ENCODE peak calls at places on chromosomes 11 and 22, in six cellular contexts. S, P, Y, V, U and F are unnamed samples.

GRCh38 chr22:31647516-31647915 is 14.5 kb downstream of the PISD start:
- DNase-seq in S (peak; percentile 76), P (no peak), Y (peak; percentile 91), V (no peak), U (no peak), F (no peak)

GRCh38 chr11:117928818-117929567 is at the start of gene TMPRSS13:
- DNase-seq in S (no peak), P (no peak), Y (no peak), V (no peak), U (no peak), F (no peak)

GRCh38 chr22:19181786-19182471 is 3.4 kb upstream of the SLC25A1 start:
- DNase-seq in S (no peak), P (no peak), Y (no peak), V (no peak), U (no peak), F (no peak)

GRCh38 chr11:20566591-20567434 is 32.6 kb upstream of the SLC6A5 start:
- DNase-seq in S (no peak), P (no peak), Y (no peak), V (no peak), U (no peak), F (no peak)

GRCh38 chr11:63534076-63534475 is 2.5 kb upstream of the PLAAT4 start:
- DNase-seq in S (no peak), P (no peak), Y (no peak), V (no peak), U (no peak), F (no peak)

GRCh38 chr11:26297179-26297970 is 34.6 kb upstream of the ANO3 start:
- DNase-seq in S (peak; percentile 85), P (peak; percentile 70), Y (peak; percentile 75), V (no peak), U (peak; percentile 49), F (no peak)

GRCh38 chr11:47216141-47216798 is 1.5 kb downstream of the DDB2 start:
- DNase-seq in S (peak; percentile 81), P (peak; percentile 23), Y (peak; percentile 87), V (no peak), U (peak; percentile 72), F (peak; percentile 55)

GRCh38 chr11:44016129-44016528 is 31.7 kb upstream of the ACCSL start:
- DNase-seq in S (peak; percentile 83), P (peak; percentile 33), Y (peak; percentile 67), V (no peak), U (no peak), F (peak; percentile 71)

GRCh38 chr11:113506893-113507292 is 31.7 kb upstream of the DRD2 start:
- DNase-seq in S (peak; percentile 14), P (no peak), Y (no peak), V (no peak), U (no peak), F (no peak)

GRCh38 chr11:297666-298405 is 1.5 kb downstream of the IFITM5 start:
- DNase-seq in S (no peak), P (no peak), Y (no peak), V (peak; percentile 38), U (no peak), F (no peak)

GRCh38 chr11:98587884-98588283 is 432.9 kb upstream of the CNTN5 start:
- DNase-seq in S (no peak), P (no peak), Y (no peak), V (no peak), U (no peak), F (no peak)

GRCh38 chr11:47233051-47233450 is 15.6 kb downstream of the ACP2 start:
- DNase-seq in S (no peak), P (no peak), Y (no peak), V (peak; percentile 73), U (no peak), F (no peak)

GRCh38 chr22:20430641-20431519 is 6.7 kb downstream of the SCARF2 start:
- DNase-seq in S (no peak), P (no peak), Y (no peak), V (no peak), U (peak; percentile 57), F (no peak)

GRCh38 chr22:20973634-20974286 is 6.7 kb downstream of the AIFM3 start:
- DNase-seq in S (no peak), P (no peak), Y (no peak), V (no peak), U (no peak), F (no peak)

GRCh38 chr11:70319694-70320093 is 49.2 kb downstream of the PPFIA1 start:
- DNase-seq in S (peak; percentile 60), P (no peak), Y (no peak), V (no peak), U (no peak), F (no peak)
- H3K4me3 ChIP-seq in S (no peak overlapping the region), P (no peak overlapping the region), Y (no peak overlapping the region), V (no peak overlapping the region), U (no peak overlapping the region), F (no peak overlapping the region)

GRCh38 chr11:119028346-119029068 is 2.2 kb downstream of the SLC37A4 start:
- DNase-seq in S (no peak), P (no peak), Y (no peak), V (peak; percentile 89), U (no peak), F (no peak)
- H3K36me3 ChIP-seq in S (peaks cover 12% of the 10 kb centered on the region), P (no peaks in the 10 kb centered on the region), Y (peaks cover 17% of the 10 kb centered on the region), V (peaks cover 2% of the 10 kb centered on the region), U (peaks cover 7% of the 10 kb centered on the region), F (peaks cover 9% of the 10 kb centered on the region)

GRCh38 chr11:7220636-7221035 is 31.1 kb upstream of the SYT9 start:
- DNase-seq in S (no peak), P (no peak), Y (no peak), V (no peak), U (no peak), F (no peak)
- H3K27me3 ChIP-seq in S (no peaks in the 10 kb centered on the region), P (peaks cover 6% of the 10 kb centered on the region), Y (no peaks in the 10 kb centered on the region), V (no peaks in the 10 kb centered on the region), U (no peaks in the 10 kb centered on the region), F (no peaks in the 10 kb centered on the region)

GRCh38 chr11:120137611-120138521 is at the start of gene TRIM29:
- DNase-seq in S (no peak), P (peak; percentile 3), Y (no peak), V (no peak), U (peak; percentile 35), F (no peak)
- H3K4me3 ChIP-seq in S (no peak within 1 kb of the TSS), P (no peak within 1 kb of the TSS), Y (no peak within 1 kb of the TSS), V (no peak within 1 kb of the TSS), U (no peak within 1 kb of the TSS), F (no peak within 1 kb of the TSS)

GRCh38 chr22:38715176-38715764 is 9.5 kb downstream of the GTPBP1 start:
- DNase-seq in S (no peak), P (no peak), Y (no peak), V (no peak), U (no peak), F (no peak)
- H3K36me3 ChIP-seq in S (peaks cover 24% of the 10 kb centered on the region), P (no peaks in the 10 kb centered on the region), Y (peaks cover 22% of the 10 kb centered on the region), V (peaks cover 3% of the 10 kb centered on the region), U (peaks cover 2% of the 10 kb centered on the region), F (peaks cover 18% of the 10 kb centered on the region)

GRCh38 chr11:110297082-110297725 is 790 bp upstream of the RDX start:
- DNase-seq in S (no peak), P (no peak), Y (peak; percentile 53), V (no peak), U (no peak), F (no peak)

GRCh38 chr11:110294509-110294908 is 1.9 kb downstream of the RDX start:
- DNase-seq in S (no peak), P (no peak), Y (no peak), V (no peak), U (no peak), F (no peak)

GRCh38 chr11:110296226-110297081 is at the start of gene RDX:
- DNase-seq in S (peak; percentile 82), P (peak; percentile 35), Y (peak; percentile 63), V (peak; percentile 80), U (peak; percentile 97), F (peak; percentile 8)

GRCh38 chr11:110295086-110295485 is 1.3 kb downstream of the RDX start:
- DNase-seq in S (no peak), P (no peak), Y (no peak), V (no peak), U (no peak), F (no peak)

DNA sequence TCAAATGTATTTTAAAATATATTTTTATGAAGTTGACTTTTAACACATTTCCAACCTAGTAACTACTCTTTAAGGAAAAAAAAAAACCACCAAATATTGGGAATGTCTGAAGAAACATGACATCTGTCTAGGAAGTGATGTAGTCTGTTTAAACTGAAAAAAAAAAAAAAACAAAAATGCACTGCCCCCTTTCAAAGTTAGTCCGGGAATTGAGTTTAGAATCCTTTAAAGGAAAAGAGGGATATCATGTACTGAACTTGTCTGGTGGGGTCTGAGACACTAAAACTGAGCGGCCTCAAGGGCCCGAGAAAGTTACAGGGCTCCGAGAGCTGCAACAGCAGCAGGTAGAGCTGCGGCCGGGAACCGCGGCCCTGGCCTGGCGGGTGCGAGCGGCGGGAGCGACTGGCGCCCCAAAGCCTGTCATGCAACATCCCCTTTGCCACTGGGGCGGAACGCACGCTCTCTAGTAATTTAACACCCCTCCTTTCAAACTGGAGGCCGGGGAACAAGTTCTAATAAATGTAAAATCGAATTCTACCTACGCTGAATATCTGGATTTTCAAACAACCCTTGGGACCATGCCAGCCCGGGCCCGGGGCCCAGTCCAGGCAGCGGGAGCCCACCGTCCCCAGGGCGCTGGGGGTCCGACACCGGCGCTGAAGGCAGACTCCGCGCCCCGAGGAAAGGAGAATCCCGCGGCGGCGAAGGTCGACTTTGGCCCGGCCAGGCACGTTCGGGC is 758 bp downstream of the RDX start:
- DNase-seq in S (peak; percentile 46), P (peak; percentile 51), Y (peak; percentile 40), V (peak; percentile 75), U (peak; percentile 81), F (no peak)
- H3K27me3 ChIP-seq in S (no peaks in the 10 kb centered on the region), P (no peaks in the 10 kb centered on the region), Y (no peaks in the 10 kb centered on the region), V (no peaks in the 10 kb centered on the region), U (no peaks in the 10 kb centered on the region), F (no peaks in the 10 kb centered on the region)